ENCODE peak calls at places on chromosomes 16 and 17, in seven cellular contexts. A is NCI-H69; J is ELF-1; G is stimulated activated CD4-positive, alpha-beta T cell treated with anti-CD3 and anti-CD28 coated beads, Interleukin-15, amount 100 ng/mL, for 24 hours; B is left ventricle myocardium superior; U is NCI-H2081; P is body of pancreas. O is an unnamed sample.

GRCh38 chr17:48609754-48610281 is 999 bp downstream of the HOXB7 start:
- DNase-seq in A (peak), J (no peak), G (no peak), B (no peak), U (no peak), P (no peak), O (no peak)

GRCh38 chr16:67842509-67843342 is 606 bp downstream of the THAP11 start:
- DNase-seq in A (peak), J (peak), G (peak), B (peak), U (no peak), P (peak), O (no peak)

GRCh38 chr17:37743875-37744632 is 805 bp downstream of the HNF1B start:
- DNase-seq in A (peak), J (peak), G (peak), B (no peak), U (no peak), P (peak), O (no peak)

GRCh38 chr17:78263063-78263735 is 31.8 kb downstream of the TMEM235 start:
- DNase-seq in A (no peak), J (peak), G (peak), B (peak), U (no peak), P (no peak), O (no peak)

GRCh38 chr16:85390511-85391174 is 222.5 kb upstream of the GSE1 start:
- DNase-seq in A (peak), J (no peak), G (no peak), B (peak), U (no peak), P (peak), O (no peak)

GRCh38 chr16:62720651-62721050 is 684.4 kb upstream of the CDH8 start:
- DNase-seq in A (no peak), J (no peak), G (no peak), B (no peak), U (no peak), P (no peak), O (no peak)

GRCh38 chr17:42691021-42691545 is 8.8 kb downstream of the CNTNAP1 start:
- DNase-seq in A (no peak), J (no peak), G (no peak), B (no peak), U (no peak), P (no peak), O (no peak)

GRCh38 chr16:89598199-89598598 is 15.2 kb upstream of the DPEP1 start:
- DNase-seq in A (peak), J (no peak), G (peak), B (no peak), U (no peak), P (no peak), O (no peak)

GRCh38 chr16:10578474-10579316 is 1.7 kb downstream of the EMP2 start:
- DNase-seq in A (no peak), J (no peak), G (no peak), B (peak), U (no peak), P (peak), O (no peak)

GRCh38 chr17:67477687-67478086 is 100.6 kb downstream of the PITPNC1 start:
- DNase-seq in A (no peak), J (no peak), G (peak), B (no peak), U (no peak), P (no peak), O (no peak)

GRCh38 chr17:72512649-72513556 is 392.1 kb downstream of the SOX9 start:
- DNase-seq in A (peak), J (no peak), G (no peak), B (no peak), U (no peak), P (no peak), O (peak)

GRCh38 chr17:33262724-33263123 is 30.4 kb downstream of the ASIC2 start:
- DNase-seq in A (no peak), J (peak), G (no peak), B (no peak), U (no peak), P (no peak), O (no peak)

GRCh38 chr17:49467175-49467574 is 27.9 kb upstream of the NGFR start:
- DNase-seq in A (no peak), J (no peak), G (no peak), B (no peak), U (no peak), P (no peak), O (no peak)

GRCh38 chr17:16100737-16101400 is 101.2 kb downstream of the TTC19 start:
- DNase-seq in A (no peak), J (no peak), G (no peak), B (no peak), U (no peak), P (no peak), O (no peak)

GRCh38 chr17:34299918-34300600 is 14.5 kb downstream of the CCL11 start:
- DNase-seq in A (peak), J (no peak), G (no peak), B (no peak), U (no peak), P (no peak), O (no peak)

GRCh38 chr17:12545877-12546513 is 119.7 kb upstream of the MYOCD start:
- DNase-seq in A (peak), J (peak), G (peak), B (no peak), U (peak), P (peak), O (no peak)

GRCh38 chr17:62668091-62668804 is 40.8 kb downstream of the MRC2 start:
- DNase-seq in A (peak), J (no peak), G (no peak), B (no peak), U (no peak), P (no peak), O (no peak)

GRCh38 chr16:79776243-79776884 is 175.8 kb upstream of the MAF start:
- DNase-seq in A (no peak), J (peak), G (no peak), B (peak), U (no peak), P (no peak), O (no peak)

GRCh38 chr17:35460354-35460851 is 11.8 kb upstream of the SLFN13 start:
- DNase-seq in A (peak), J (peak), G (peak), B (peak), U (peak), P (peak), O (no peak)

GRCh38 chr17:40675905-40676304 is 10.9 kb upstream of the KRT222 start:
- DNase-seq in A (no peak), J (no peak), G (no peak), B (no peak), U (no peak), P (no peak), O (no peak)

GRCh38 chr16:89925596-89926079 is 2.5 kb downstream of the TUBB3 start:
- DNase-seq in A (peak), J (no peak), G (no peak), B (no peak), U (no peak), P (no peak), O (no peak)

GRCh38 chr16:84367750-84368320 is 503 bp upstream of the ATP2C2 start:
- DNase-seq in A (no peak), J (no peak), G (no peak), B (no peak), U (peak), P (peak), O (no peak)

GRCh38 chr17:42399121-42399520 is 10.9 kb upstream of the STAT3 start:
- DNase-seq in A (peak), J (no peak), G (no peak), B (no peak), U (no peak), P (no peak), O (no peak)

GRCh38 chr17:78739331-78739853 is 42.7 kb downstream of the CYTH1 start:
- DNase-seq in A (no peak), J (no peak), G (no peak), B (no peak), U (no peak), P (no peak), O (no peak)

GRCh38 chr16:88427376-88427775 is 25.7 kb upstream of the ZFPM1 start:
- DNase-seq in A (no peak), J (no peak), G (no peak), B (no peak), U (no peak), P (no peak), O (no peak)

GRCh38 chr17:14205992-14206461 is 30.6 kb downstream of the CDRT15 start:
- DNase-seq in A (no peak), J (no peak), G (peak), B (peak), U (peak), P (peak), O (peak)

GRCh38 chr17:74055508-74056160 is 147.8 kb upstream of the RPL38 start:
- DNase-seq in A (no peak), J (no peak), G (no peak), B (no peak), U (no peak), P (no peak), O (peak)